ENCODE peak calls at places on chromosome 6, in six cellular contexts. D, K, T, S, N and F are unnamed samples.

GRCh38 chr6:116398366-116399005 is 27.7 kb downstream of the DSE start:
- DNase-seq in D (peak), K (no peak), T (no peak), S (no peak), N (no peak), F (peak)

GRCh38 chr6:82113231-82113630 is 134.3 kb downstream of the IBTK start:
- DNase-seq in D (no peak), K (no peak), T (no peak), S (no peak), N (peak), F (peak)

GRCh38 chr6:137677714-137678113 is 183.5 kb upstream of the OLIG3 start:
- DNase-seq in D (no peak), K (peak), T (no peak), S (no peak), N (no peak), F (no peak)

GRCh38 chr6:32972353-32973143 is 4.2 kb downstream of the BRD2 start:
- DNase-seq in D (no peak), K (no peak), T (no peak), S (no peak), N (no peak), F (no peak)

GRCh38 chr6:143804835-143805239 is 38.3 kb upstream of the LTV1 start:
- DNase-seq in D (no peak), K (no peak), T (no peak), S (no peak), N (no peak), F (peak)

GRCh38 chr6:44539701-44540100 is 152.2 kb downstream of the CDC5L start:
- DNase-seq in D (no peak), K (no peak), T (peak), S (no peak), N (no peak), F (no peak)

GRCh38 chr6:118710616-118711015 is 59.2 kb upstream of the CEP85L start:
- DNase-seq in D (no peak), K (no peak), T (no peak), S (no peak), N (no peak), F (no peak)

GRCh38 chr6:50128420-50129005 is 78.8 kb upstream of the DEFB112 start:
- DNase-seq in D (peak), K (no peak), T (no peak), S (no peak), N (peak), F (peak)

GRCh38 chr6:291697-292505 is at the start of gene DUSP22:
- DNase-seq in D (peak), K (peak), T (peak), S (peak), N (peak), F (peak)

GRCh38 chr6:50966986-50967385 is 148.3 kb downstream of the TFAP2B start:
- DNase-seq in D (no peak), K (no peak), T (no peak), S (no peak), N (no peak), F (no peak)

GRCh38 chr6:106556368-106556960 is 72.8 kb downstream of the RTN4IP1 start:
- DNase-seq in D (peak), K (no peak), T (no peak), S (no peak), N (no peak), F (peak)

GRCh38 chr6:165573671-165574070 is 89.4 kb downstream of the PDE10A start:
- DNase-seq in D (peak), K (no peak), T (no peak), S (no peak), N (peak), F (peak)

GRCh38 chr6:137487181-137487910 is 6.8 kb downstream of the OLIG3 start:
- DNase-seq in D (no peak), K (no peak), T (no peak), S (peak), N (peak), F (no peak)

GRCh38 chr6:24887520-24887919 is 48.2 kb downstream of the RIPOR2 start:
- DNase-seq in D (no peak), K (no peak), T (no peak), S (no peak), N (no peak), F (no peak)

GRCh38 chr6:221531-222349 is 70.5 kb upstream of the DUSP22 start:
- DNase-seq in D (peak), K (no peak), T (no peak), S (no peak), N (no peak), F (no peak)

GRCh38 chr6:129621252-129621651 is 88.7 kb downstream of the ARHGAP18 start:
- DNase-seq in D (no peak), K (no peak), T (peak), S (no peak), N (peak), F (peak)

GRCh38 chr6:39772559-39773283 is 19.5 kb upstream of the DAAM2 start:
- DNase-seq in D (peak), K (peak), T (no peak), S (no peak), N (no peak), F (peak)

GRCh38 chr6:20664250-20664649 is 130.0 kb downstream of the CDKAL1 start:
- DNase-seq in D (no peak), K (no peak), T (no peak), S (no peak), N (no peak), F (no peak)

GRCh38 chr6:19804362-19805145 is 32.6 kb upstream of the ID4 start:
- DNase-seq in D (peak), K (peak), T (peak), S (peak), N (peak), F (peak)

GRCh38 chr6:87277123-87277522 is 45.3 kb upstream of the SMIM8 start:
- DNase-seq in D (peak), K (no peak), T (no peak), S (no peak), N (no peak), F (peak)

GRCh38 chr6:136037885-136038460 is 186.5 kb downstream of the PDE7B start:
- DNase-seq in D (peak), K (no peak), T (no peak), S (no peak), N (no peak), F (peak)

GRCh38 chr6:134002821-134003220 is 49.6 kb downstream of the SLC2A12 start:
- DNase-seq in D (peak), K (no peak), T (no peak), S (no peak), N (no peak), F (no peak)

GRCh38 chr6:25360611-25361010 is 81.4 kb downstream of the CARMIL1 start:
- DNase-seq in D (peak), K (no peak), T (no peak), S (no peak), N (no peak), F (peak)

GRCh38 chr6:26319405-26320128 is 45.4 kb upstream of the BTN3A2 start:
- DNase-seq in D (no peak), K (no peak), T (peak), S (no peak), N (peak), F (no peak)

GRCh38 chr6:110618591-110619267 is 142.3 kb upstream of the SLC22A16 start:
- DNase-seq in D (peak), K (no peak), T (no peak), S (peak), N (peak), F (peak)

GRCh38 chr6:39114395-39114706 is 635 bp downstream of the SAYSD1 start:
- DNase-seq in D (no peak), K (no peak), T (no peak), S (no peak), N (no peak), F (no peak)

GRCh38 chr6:17413313-17413750 is 19.9 kb downstream of the CAP2 start:
- DNase-seq in D (peak), K (no peak), T (no peak), S (no peak), N (no peak), F (peak)

GRCh38 chr6:56916849-56917551 is 37.9 kb upstream of the BEND6 start:
- DNase-seq in D (no peak), K (no peak), T (no peak), S (no peak), N (no peak), F (no peak)

GRCh38 chr6:37585523-37585905 is 85.8 kb upstream of the CCDC167 start:
- DNase-seq in D (peak), K (no peak), T (no peak), S (no peak), N (no peak), F (no peak)

GRCh38 chr6:447381-448165 is 56.0 kb downstream of the IRF4 start:
- DNase-seq in D (no peak), K (no peak), T (peak), S (no peak), N (no peak), F (no peak)

GRCh38 chr6:11771473-11772048 is 7.0 kb downstream of the ADTRP start:
- DNase-seq in D (peak), K (no peak), T (no peak), S (no peak), N (no peak), F (peak)

GRCh38 chr6:131015192-131015591 is 47.9 kb downstream of the EPB41L2 start:
- DNase-seq in D (no peak), K (no peak), T (no peak), S (no peak), N (no peak), F (peak)

GRCh38 chr6:30007132-30007764 is 53.8 kb upstream of the POLR1H start:
- DNase-seq in D (no peak), K (peak), T (peak), S (no peak), N (peak), F (no peak)

GRCh38 chr6:47352169-47352568 is 42.5 kb upstream of the TNFRSF21 start:
- DNase-seq in D (no peak), K (no peak), T (no peak), S (no peak), N (peak), F (no peak)

GRCh38 chr6:100229512-100229911 is 235.2 kb downstream of the SIM1 start:
- DNase-seq in D (no peak), K (no peak), T (no peak), S (no peak), N (no peak), F (no peak)

GRCh38 chr6:96520039-96520850 is 1.4 kb upstream of the UFL1 start:
- DNase-seq in D (peak), K (peak), T (no peak), S (no peak), N (peak), F (peak)

GRCh38 chr6:7770601-7771000 is 44.7 kb downstream of the BMP6 start:
- DNase-seq in D (no peak), K (no peak), T (no peak), S (no peak), N (no peak), F (no peak)

GRCh38 chr6:100948381-100949133 is 67.4 kb upstream of the ASCC3 start:
- DNase-seq in D (peak), K (peak), T (no peak), S (no peak), N (peak), F (peak)

GRCh38 chr6:159008656-159009288 is 8.8 kb upstream of the RSPH3 start:
- DNase-seq in D (peak), K (peak), T (no peak), S (no peak), N (peak), F (peak)

DNA sequence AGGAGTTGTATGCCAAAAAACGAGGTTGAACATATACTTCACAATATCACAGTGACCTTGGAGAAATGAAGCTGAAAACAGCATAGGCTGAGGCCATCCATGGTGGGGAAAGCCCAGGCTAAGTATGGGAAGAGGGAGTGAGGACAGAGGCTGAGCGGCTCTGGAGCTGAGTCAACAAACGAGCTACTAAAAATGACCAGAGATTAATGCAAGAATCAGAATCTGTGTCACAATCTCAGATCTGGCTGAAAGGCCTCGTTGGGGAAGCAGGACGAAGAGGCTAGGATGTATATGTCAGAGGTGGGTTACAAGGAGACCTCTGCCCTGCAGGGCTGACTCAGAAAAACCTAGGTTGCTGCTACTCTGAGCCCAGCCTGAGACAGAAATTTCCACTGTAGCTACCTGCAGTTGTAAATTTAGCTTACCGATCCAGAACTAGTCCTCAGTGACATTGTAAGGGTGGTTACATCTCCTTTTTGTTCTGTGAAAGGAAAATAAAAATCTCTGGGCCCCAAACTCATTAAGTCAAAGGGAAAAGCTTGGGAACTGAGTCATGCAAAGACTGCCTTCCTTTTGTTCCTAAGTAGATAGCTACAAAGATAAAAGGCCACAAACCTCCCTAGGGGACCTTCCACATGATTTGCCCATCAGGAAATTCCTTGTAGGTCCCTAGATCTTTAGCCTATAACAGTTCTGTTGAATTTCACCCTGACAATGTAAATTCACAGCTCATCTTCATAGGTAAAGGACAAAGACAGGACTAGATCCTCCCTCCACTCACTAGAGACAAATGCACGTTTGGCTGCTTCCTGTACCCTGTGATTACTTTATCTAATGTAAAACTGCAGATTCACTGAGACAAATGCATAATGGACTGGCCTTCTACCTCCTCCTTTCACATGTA is 8.5 kb upstream of the TUBB2A start:
- DNase-seq in D (peak), K (peak), T (no peak), S (peak), N (peak), F (peak)
- H2BK5ac ChIP-seq in D (no peak), K (peak), T (peak), S (no peak), N (peak), F (no peak)

GRCh38 chr6:104325341-104326172 is 534.2 kb downstream of the HACE1 start:
- DNase-seq in D (no peak), K (peak), T (no peak), S (peak), N (peak), F (peak)

GRCh38 chr6:104321301-104321700 is 538.4 kb downstream of the HACE1 start:
- DNase-seq in D (no peak), K (no peak), T (no peak), S (no peak), N (no peak), F (no peak)

GRCh38 chr6:104324305-104324704 is 535.4 kb downstream of the HACE1 start:
- DNase-seq in D (no peak), K (no peak), T (no peak), S (no peak), N (no peak), F (no peak)

GRCh38 chr6:104320896-104321295 is 538.8 kb downstream of the HACE1 start:
- DNase-seq in D (no peak), K (no peak), T (no peak), S (no peak), N (no peak), F (no peak)

GRCh38 chr6:104322849-104323248 is 536.9 kb downstream of the HACE1 start:
- DNase-seq in D (no peak), K (no peak), T (no peak), S (no peak), N (no peak), F (no peak)
- H3K9ac ChIP-seq in D (no peak), K (no peak), T (no peak), S (no peak), N (no peak), F (no peak)

GRCh38 chr6:109079981-109080380 is 14.7 kb downstream of the SESN1 start:
- DNase-seq in D (no peak), K (no peak), T (no peak), S (no peak), N (no peak), F (peak)
- H3K4me3 ChIP-seq in D (no peak), K (no peak), T (no peak), S (no peak), N (no peak), F (no peak)

GRCh38 chr6:79215233-79215824 is 19.2 kb downstream of the HMGN3 start:
- DNase-seq in D (no peak), K (peak), T (no peak), S (peak), N (peak), F (peak)

GRCh38 chr6:79212859-79213258 is 21.6 kb downstream of the HMGN3 start:
- DNase-seq in D (no peak), K (no peak), T (no peak), S (no peak), N (no peak), F (no peak)
- H2BK5ac ChIP-seq in D (no peak), K (no peak), T (no peak), S (no peak), N (no peak), F (no peak)

GRCh38 chr6:35471836-35472345 is 3.7 kb downstream of the RPL10A start:
- DNase-seq in D (no peak), K (no peak), T (no peak), S (no peak), N (no peak), F (no peak)
- H3K9ac ChIP-seq in D (no peak), K (no peak), T (no peak), S (no peak), N (no peak), F (peak)

GRCh38 chr6:153090241-153090930 is 40.7 kb downstream of the RGS17 start:
- DNase-seq in D (peak), K (no peak), T (no peak), S (no peak), N (no peak), F (peak)

GRCh38 chr6:153096792-153097191 is 34.3 kb downstream of the RGS17 start:
- DNase-seq in D (no peak), K (no peak), T (no peak), S (no peak), N (no peak), F (no peak)

GRCh38 chr6:153096031-153096430 is 35.1 kb downstream of the RGS17 start:
- DNase-seq in D (no peak), K (no peak), T (no peak), S (no peak), N (no peak), F (peak)

GRCh38 chr6:153088796-153089195 is 42.3 kb downstream of the RGS17 start:
- DNase-seq in D (peak), K (no peak), T (no peak), S (no peak), N (no peak), F (no peak)

GRCh38 chr6:153092082-153093013 is 38.7 kb downstream of the RGS17 start:
- DNase-seq in D (peak), K (no peak), T (no peak), S (no peak), N (no peak), F (peak)
- H3K4me3 ChIP-seq in D (peak), K (no peak), T (no peak), S (no peak), N (no peak), F (no peak)

DNA sequence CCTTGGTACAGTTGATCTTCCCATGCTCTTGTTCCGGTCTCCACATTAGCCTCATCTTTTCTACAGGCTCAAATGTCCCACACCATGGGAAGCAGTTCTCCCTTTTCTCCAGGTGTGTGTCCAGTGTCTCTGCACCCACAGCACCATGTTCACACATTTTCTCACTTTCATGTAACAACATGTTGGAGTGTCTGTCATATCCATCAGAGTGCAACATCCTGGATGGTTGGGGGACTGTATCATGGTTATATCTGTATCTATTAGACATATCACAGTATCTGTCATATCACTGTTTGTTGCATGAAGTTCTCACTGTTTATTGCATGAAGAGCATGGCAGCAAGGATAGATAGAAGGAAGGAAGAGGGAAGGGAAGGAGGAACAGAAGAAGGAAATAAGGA is 635.6 kb downstream of the EPM2A start:
- DNase-seq in D (no peak), K (no peak), T (no peak), S (no peak), N (no peak), F (no peak)
- H2BK5ac ChIP-seq in D (no peak), K (no peak), T (no peak), S (no peak), N (no peak), F (no peak)